ENCODE peak calls at places on chromosomes 13 and 19, in six cellular contexts. N is fibroblast of lung, G is astrocyte, U is PC-3, Y is hepatocyte, Q is K562. H is an unnamed sample.

GRCh38 chr19:45632468-45633196 is 6.6 kb downstream of the EML2 start:
- DNase-seq in N (peak; percentile 93), G (peak; percentile 87), U (peak; percentile 82), Y (peak; percentile 84), Q (peak; percentile 97), H (peak; percentile 90)

GRCh38 chr13:107025991-107026390 is 458.1 kb upstream of the ARGLU1 start:
- DNase-seq in N (peak; percentile 68), G (peak; percentile 58), U (peak; percentile 49), Y (peak; percentile 49), Q (no peak), H (peak; percentile 62)

GRCh38 chr19:1312732-1313694 is 27.3 kb downstream of the EFNA2 start:
- DNase-seq in N (peak; percentile 77), G (peak; percentile 63), U (peak; percentile 69), Y (peak; percentile 58), Q (no peak), H (peak; percentile 51)

GRCh38 chr19:4369109-4369887 is 25.9 kb downstream of the MPND start:
- DNase-seq in N (peak; percentile 56), G (no peak), U (no peak), Y (no peak), Q (no peak), H (peak; percentile 82)

GRCh38 chr13:113182046-113182445 is 23.6 kb downstream of the PROZ start:
- DNase-seq in N (peak; percentile 64), G (peak; percentile 51), U (no peak), Y (no peak), Q (no peak), H (no peak)

GRCh38 chr19:17751103-17751911 is at the start of gene FCHO1:
- DNase-seq in N (no peak), G (no peak), U (no peak), Y (no peak), Q (peak; percentile 84), H (no peak)

GRCh38 chr13:51583469-51583874 is 790 bp upstream of the WDFY2 start:
- DNase-seq in N (no peak), G (no peak), U (no peak), Y (no peak), Q (no peak), H (no peak)

GRCh38 chr13:109145631-109146030 is 516.2 kb downstream of the MYO16 start:
- DNase-seq in N (peak; percentile 64), G (peak; percentile 45), U (peak; percentile 74), Y (peak; percentile 81), Q (peak; percentile 15), H (peak; percentile 37)

GRCh38 chr13:44165895-44166496 is 207.6 kb upstream of the SERP2 start:
- DNase-seq in N (no peak), G (no peak), U (no peak), Y (no peak), Q (no peak), H (no peak)

GRCh38 chr13:67554296-67554695 is 324.2 kb upstream of the PCDH9 start:
- DNase-seq in N (peak; percentile 86), G (peak; percentile 84), U (no peak), Y (no peak), Q (no peak), H (no peak)

GRCh38 chr19:48397636-48398328 is 4.3 kb downstream of the GRIN2D start:
- DNase-seq in N (no peak), G (no peak), U (no peak), Y (no peak), Q (no peak), H (no peak)

GRCh38 chr19:16293133-16294085 is 31.2 kb upstream of the KLF2 start:
- DNase-seq in N (peak; percentile 96), G (peak; percentile 96), U (peak; percentile 90), Y (peak; percentile 84), Q (peak; percentile 68), H (peak; percentile 61)

GRCh38 chr19:55632463-55632834 is 8.1 kb upstream of the ZNF784 start:
- DNase-seq in N (peak; percentile 90), G (peak; percentile 84), U (peak; percentile 99), Y (peak; percentile 98), Q (peak; percentile 64), H (peak; percentile 89)

GRCh38 chr13:29503041-29503837 is 92.2 kb downstream of the SLC7A1 start:
- DNase-seq in N (peak; percentile 43), G (no peak), U (no peak), Y (peak; percentile 38), Q (peak; percentile 15), H (no peak)

GRCh38 chr19:18562086-18562485 is 4.4 kb downstream of the KXD1 start:
- DNase-seq in N (peak; percentile 61), G (peak; percentile 47), U (no peak), Y (no peak), Q (no peak), H (no peak)

GRCh38 chr13:44431150-44431549 is 57.5 kb downstream of the SERP2 start:
- DNase-seq in N (no peak), G (no peak), U (no peak), Y (peak; percentile 78), Q (no peak), H (no peak)

GRCh38 chr13:32503727-32504126 is 34.9 kb downstream of the N4BP2L2 start:
- DNase-seq in N (no peak), G (no peak), U (no peak), Y (no peak), Q (no peak), H (no peak)

GRCh38 chr19:19043481-19043880 is 10.1 kb downstream of the ARMC6 start:
- DNase-seq in N (no peak), G (no peak), U (no peak), Y (no peak), Q (no peak), H (no peak)

GRCh38 chr19:34644991-34645461 is 31.9 kb downstream of the SCGB2B2 start:
- DNase-seq in N (no peak), G (no peak), U (no peak), Y (no peak), Q (no peak), H (no peak)

GRCh38 chr13:79989251-79989661 is 351.7 kb downstream of the SPRY2 start:
- DNase-seq in N (peak; percentile 44), G (peak; percentile 20), U (peak; percentile 89), Y (peak; percentile 35), Q (no peak), H (peak; percentile 17)

GRCh38 chr13:28137556-28137955 is 789 bp upstream of the PAN3 start:
- DNase-seq in N (no peak), G (no peak), U (peak; percentile 8), Y (no peak), Q (no peak), H (no peak)

GRCh38 chr19:58562126-58563033 is 4.0 kb upstream of the UBE2M start:
- DNase-seq in N (peak; percentile 58), G (peak; percentile 44), U (peak; percentile 55), Y (peak; percentile 27), Q (no peak), H (no peak)

GRCh38 chr13:41465215-41465907 is 8.0 kb downstream of the RGCC start:
- DNase-seq in N (peak; percentile 88), G (peak; percentile 82), U (peak; percentile 47), Y (no peak), Q (peak; percentile 29), H (no peak)

GRCh38 chr19:19820774-19821315 is 705 bp downstream of the ZNF506 start:
- DNase-seq in N (no peak), G (no peak), U (no peak), Y (no peak), Q (no peak), H (no peak)

GRCh38 chr19:6047741-6048231 is 62.5 kb downstream of the RFX2 start:
- DNase-seq in N (peak; percentile 39), G (no peak), U (peak; percentile 80), Y (peak; percentile 71), Q (peak; percentile 65), H (no peak)

GRCh38 chr19:17488593-17489391 is 18.5 kb downstream of the SLC27A1 start:
- DNase-seq in N (no peak), G (no peak), U (peak; percentile 92), Y (peak; percentile 95), Q (peak; percentile 93), H (peak; percentile 72)

GRCh38 chr13:25171517-25172302 is at the start of gene AMER2:
- DNase-seq in N (peak; percentile 11), G (peak; percentile 6), U (no peak), Y (peak; percentile 70), Q (no peak), H (no peak)
- TF ChIP-seq EZH2 in N (peak; percentile 81), G (peak; percentile 41), U (peak; percentile 85), Y (peak; percentile 89), Q (no peak), H (no peak)

DNA sequence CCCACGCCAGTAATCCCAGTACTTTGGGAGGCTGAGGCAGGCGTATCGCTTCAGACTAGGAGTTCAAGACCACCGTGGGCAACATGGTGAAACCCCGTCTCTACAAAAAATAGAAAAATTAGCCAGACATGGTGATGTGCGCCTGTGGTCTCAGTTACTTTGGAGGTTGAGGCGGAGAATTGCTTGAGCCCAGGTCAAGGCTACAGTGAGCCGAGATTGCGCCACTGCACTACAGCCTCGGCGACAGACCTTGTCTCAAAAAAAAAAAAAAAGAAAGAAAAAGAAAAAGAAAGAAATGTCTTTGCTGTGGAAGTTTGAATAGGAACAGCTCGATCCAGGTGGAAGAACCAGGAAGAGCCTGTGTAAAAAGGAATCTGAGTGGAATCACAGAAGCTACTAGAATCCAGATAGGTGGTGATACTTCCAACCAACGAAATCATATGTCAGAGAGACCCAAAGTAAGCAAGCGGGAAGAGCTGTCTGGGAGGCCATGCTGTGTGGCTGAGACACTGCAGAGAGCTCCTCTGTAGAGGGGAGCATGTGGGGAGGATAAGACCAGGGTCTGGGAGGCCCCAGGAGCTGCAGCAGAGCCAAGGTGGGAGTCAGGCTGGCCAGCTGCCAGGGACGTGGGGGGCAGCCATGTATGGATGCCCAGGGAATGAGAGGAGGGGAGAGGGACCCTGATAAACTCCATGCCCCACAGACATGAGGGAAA is 21.1 kb downstream of the LATS2 start:
- DNase-seq in N (no peak), G (no peak), U (no peak), Y (no peak), Q (no peak), H (no peak)
- H3K4me3 ChIP-seq in N (no peak overlapping the region), G (no peak overlapping the region), U (no peak overlapping the region), Y (no peak overlapping the region), Q (no peak overlapping the region), H (no peak overlapping the region)

DNA sequence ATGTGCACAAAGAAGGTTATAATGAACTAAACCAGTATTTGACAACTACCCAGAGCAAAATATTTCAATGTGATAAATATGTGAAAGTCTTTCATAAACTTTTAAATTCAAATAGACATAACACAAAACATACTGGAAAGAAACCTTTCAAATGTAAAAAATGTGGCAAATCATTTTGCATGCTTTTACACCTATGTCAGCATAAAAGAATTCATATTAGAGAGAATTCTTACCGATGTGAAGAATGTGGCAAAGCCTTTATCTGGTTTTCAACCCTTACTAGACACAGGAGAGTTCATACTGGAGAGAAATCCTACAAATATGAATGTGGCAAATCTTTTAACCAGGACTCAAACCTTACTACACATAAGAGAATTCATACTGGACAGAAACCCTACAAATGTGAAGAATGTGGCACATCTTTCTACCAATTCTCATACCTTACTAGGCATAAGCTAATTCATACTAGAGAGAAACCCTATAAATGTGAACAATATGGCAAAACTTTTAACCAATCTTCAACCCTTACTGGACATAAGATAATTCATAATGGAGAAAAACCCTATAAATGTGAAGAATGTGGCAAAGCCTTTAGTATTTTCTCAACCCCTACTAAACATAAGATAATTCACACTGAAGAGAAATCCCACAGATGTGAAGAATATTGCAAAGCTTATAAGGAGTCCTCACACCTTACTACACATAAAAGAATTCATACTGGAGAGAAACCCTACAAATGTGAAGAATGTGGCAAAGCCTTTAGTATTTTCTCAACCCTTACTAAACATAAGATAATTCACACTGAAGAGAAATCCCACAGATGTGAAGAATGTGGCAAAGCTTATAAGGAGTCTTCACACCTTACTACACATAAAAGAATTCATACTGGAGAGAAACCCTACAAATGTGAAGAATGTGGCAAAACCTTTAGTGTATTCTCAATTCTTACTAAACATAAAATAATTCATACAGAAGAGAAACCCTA is 26.4 kb downstream of the ZNF493 start:
- DNase-seq in N (no peak), G (no peak), U (no peak), Y (no peak), Q (no peak), H (no peak)
- H3K9me3 ChIP-seq in N (no peaks in the 10 kb centered on the region), G (peaks cover 19% of the 10 kb centered on the region), U (peaks cover 41% of the 10 kb centered on the region), Y (peaks cover 66% of the 10 kb centered on the region), Q (peaks cover 8% of the 10 kb centered on the region), H (peaks cover 75% of the 10 kb centered on the region)

GRCh38 chr19:29525901-29526729 is at the start of gene VSTM2B:
- DNase-seq in N (no peak), G (no peak), U (no peak), Y (no peak), Q (no peak), H (no peak)
- TF ChIP-seq EZH2 in N (peak; percentile 68), G (no peak), U (no peak), Y (peak; percentile 82), Q (no peak), H (no peak)

H was measured in PC-9.